ENCODE peak calls at places on chromosomes 1 and 21, in five cellular contexts. T is T47D, J is HepG2, Y is H1, R is SK-N-SH. Z is an unnamed sample.

GRCh38 chr1:109786531-109787021 is 22.9 kb upstream of the EPS8L3 start:
- DNase-seq in T (no peak), R (no peak), J (no peak), Y (no peak), Z (no peak)

GRCh38 chr1:180188103-180188506 is 33.4 kb downstream of the QSOX1 start:
- DNase-seq in T (peak), Y (peak), J (peak), R (peak), Z (no peak)

GRCh38 chr1:15866696-15867687 is 19.5 kb downstream of the SPEN start:
- DNase-seq in R (no peak), Y (no peak), J (no peak), T (no peak), Z (no peak)

GRCh38 chr1:240055978-240056772 is 35.5 kb upstream of the FMN2 start:
- DNase-seq in Y (no peak), R (no peak), T (no peak), J (no peak), Z (no peak)

GRCh38 chr1:156103521-156103947 is 11.0 kb upstream of the LMNA start:
- DNase-seq in J (no peak), T (no peak), Y (no peak), R (peak), Z (no peak)

GRCh38 chr1:100847481-100847880 is 47.2 kb downstream of the EXTL2 start:
- DNase-seq in J (no peak), T (no peak), Y (no peak), R (no peak), Z (no peak)

GRCh38 chr1:224730950-224731349 is 114.8 kb downstream of the CNIH3 start:
- DNase-seq in R (no peak), T (no peak), J (no peak), Y (no peak), Z (no peak)

GRCh38 chr1:102853701-102854187 is 254.6 kb downstream of the COL11A1 start:
- DNase-seq in J (no peak), R (no peak), Y (no peak), T (no peak), Z (no peak)

GRCh38 chr1:208520700-208521099 is 276.5 kb upstream of the PLXNA2 start:
- DNase-seq in J (no peak), Y (no peak), R (no peak), T (no peak), Z (no peak)

GRCh38 chr21:15141236-15141970 is 76.6 kb upstream of the NRIP1 start:
- DNase-seq in Y (no peak), J (no peak), R (no peak), T (no peak), Z (no peak)

GRCh38 chr1:155085504-155086181 is 7.0 kb downstream of the EFNA3 start:
- DNase-seq in R (peak), T (peak), J (no peak), Y (peak), Z (no peak)

GRCh38 chr1:36248250-36248894 is 24.1 kb downstream of the THRAP3 start:
- DNase-seq in R (no peak), Y (no peak), J (peak), T (no peak), Z (no peak)
- TF ChIP-seq JUND in R (no peak), Y (no peak), J (peak), T (no peak), Z (no peak)

GRCh38 chr1:2174348-2175054 is 20.1 kb downstream of the FAAP20 start:
- DNase-seq in R (peak), T (peak), Y (peak), J (peak), Z (no peak)
- TF ChIP-seq JUND in R (no peak), T (no peak), Y (no peak), J (no peak), Z (no peak)

DNA sequence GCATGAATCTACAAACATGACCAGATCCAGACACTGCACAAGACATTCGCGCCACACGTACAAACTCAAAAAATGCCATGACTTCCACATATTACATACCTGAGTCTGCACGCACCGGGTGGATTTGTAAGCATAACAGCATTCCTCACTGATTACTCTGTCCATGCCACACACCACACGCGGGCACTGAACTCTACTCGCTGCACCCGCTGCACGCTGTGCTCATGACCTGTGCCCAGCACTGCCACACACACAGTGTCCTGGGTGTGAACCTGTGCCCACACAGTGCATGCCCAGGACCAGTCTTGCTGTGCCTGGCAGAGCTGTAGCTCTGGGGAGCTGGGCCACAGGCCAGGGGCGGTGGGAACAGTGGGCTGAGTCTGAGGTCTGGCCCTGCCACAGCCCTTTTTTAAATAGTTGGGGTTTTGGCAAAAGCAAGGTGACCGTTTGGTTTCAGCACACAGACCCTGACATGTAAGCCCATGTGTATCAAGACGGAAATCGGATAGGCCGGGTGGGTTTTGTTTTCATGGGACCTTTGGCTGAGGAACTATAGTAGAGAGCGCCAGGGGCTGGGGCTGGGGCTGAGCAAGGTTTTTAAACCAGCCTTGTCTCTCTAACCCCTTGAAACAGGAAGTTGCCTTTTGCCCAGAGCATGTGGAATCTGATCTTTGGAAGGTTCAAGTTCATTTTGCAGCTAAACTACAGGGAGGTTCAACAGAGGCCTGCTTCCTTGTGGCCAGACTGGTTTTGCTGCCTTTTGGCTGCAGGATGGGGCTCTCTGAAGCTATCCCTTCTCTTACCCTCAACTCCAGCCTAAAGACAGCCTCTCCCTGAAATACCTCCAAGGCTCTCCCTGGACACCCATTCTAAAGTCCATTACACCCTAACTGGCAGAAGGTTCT is 12.3 kb upstream of the GOLT1A start:
- DNase-seq in J (peak), T (peak), Y (no peak), R (no peak), Z (no peak)
- TF ChIP-seq JUND in J (no peak), T (no peak), Y (no peak), R (no peak), Z (no peak)

GRCh38 chr1:206682111-206682510 is 2.6 kb upstream of the MAPKAPK2 start:
- DNase-seq in J (peak), Y (no peak), R (no peak), T (no peak), Z (no peak)
- TF ChIP-seq JUND in J (no peak), Y (no peak), R (no peak), T (no peak), Z (no peak)

DNA sequence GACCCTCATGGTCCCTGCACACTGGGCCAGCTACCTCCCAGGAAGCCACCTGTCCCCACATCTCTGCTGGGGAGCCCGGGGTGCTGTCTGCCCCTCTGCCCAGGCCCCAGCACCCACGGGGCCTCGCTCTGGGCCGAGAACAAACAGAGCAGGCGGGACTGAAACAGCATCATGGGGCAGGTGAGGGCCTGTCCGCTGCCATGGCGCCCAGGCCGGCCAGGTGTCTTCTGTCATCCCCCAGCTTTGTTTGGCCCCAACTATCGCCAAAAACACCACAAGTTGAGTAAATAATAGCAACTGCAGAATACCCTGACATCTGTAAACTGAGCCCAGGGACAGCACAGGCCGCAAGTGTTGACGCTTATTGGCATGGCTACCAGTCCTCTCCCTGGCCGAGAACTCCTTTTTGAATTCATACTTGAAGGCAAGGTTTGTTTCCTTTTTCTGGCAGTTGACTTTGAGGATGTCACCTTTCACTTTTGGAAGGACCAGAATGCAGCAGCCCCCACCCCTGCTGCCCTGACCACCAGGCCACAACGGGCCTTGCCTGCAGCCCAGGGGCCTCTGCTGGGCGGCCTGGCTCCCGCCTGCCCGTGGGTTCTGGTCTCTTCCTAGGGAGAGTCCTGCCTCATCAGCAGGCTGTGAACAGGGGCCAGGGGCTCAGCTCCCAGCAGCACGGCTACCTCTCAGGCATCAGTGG is 152.7 kb downstream of the CASZ1 start:
- DNase-seq in Y (no peak), T (no peak), J (no peak), R (no peak), Z (no peak)
- TF ChIP-seq JUND in Y (no peak), T (no peak), J (no peak), R (no peak), Z (no peak)

GRCh38 chr1:56185493-56185892 is 393.9 kb downstream of the PLPP3 start:
- DNase-seq in R (peak), T (no peak), Y (no peak), J (no peak), Z (no peak)
- TF ChIP-seq JUND in R (no peak), T (no peak), Y (no peak), J (no peak), Z (no peak)

GRCh38 chr1:167717351-167717750 is 4.4 kb upstream of the MPZL1 start:
- DNase-seq in R (no peak), T (no peak), Y (no peak), J (no peak), Z (no peak)

GRCh38 chr1:167722152-167722869 is 529 bp downstream of the MPZL1 start:
- DNase-seq in Y (no peak), T (peak), J (peak), R (peak), Z (no peak)

GRCh38 chr1:167720965-167721616 is 691 bp upstream of the MPZL1 start:
- DNase-seq in R (peak), Y (no peak), T (peak), J (peak), Z (no peak)

GRCh38 chr1:167721617-167722151 is at the start of gene MPZL1:
- DNase-seq in J (peak), T (peak), R (peak), Y (peak), Z (peak)

DNA sequence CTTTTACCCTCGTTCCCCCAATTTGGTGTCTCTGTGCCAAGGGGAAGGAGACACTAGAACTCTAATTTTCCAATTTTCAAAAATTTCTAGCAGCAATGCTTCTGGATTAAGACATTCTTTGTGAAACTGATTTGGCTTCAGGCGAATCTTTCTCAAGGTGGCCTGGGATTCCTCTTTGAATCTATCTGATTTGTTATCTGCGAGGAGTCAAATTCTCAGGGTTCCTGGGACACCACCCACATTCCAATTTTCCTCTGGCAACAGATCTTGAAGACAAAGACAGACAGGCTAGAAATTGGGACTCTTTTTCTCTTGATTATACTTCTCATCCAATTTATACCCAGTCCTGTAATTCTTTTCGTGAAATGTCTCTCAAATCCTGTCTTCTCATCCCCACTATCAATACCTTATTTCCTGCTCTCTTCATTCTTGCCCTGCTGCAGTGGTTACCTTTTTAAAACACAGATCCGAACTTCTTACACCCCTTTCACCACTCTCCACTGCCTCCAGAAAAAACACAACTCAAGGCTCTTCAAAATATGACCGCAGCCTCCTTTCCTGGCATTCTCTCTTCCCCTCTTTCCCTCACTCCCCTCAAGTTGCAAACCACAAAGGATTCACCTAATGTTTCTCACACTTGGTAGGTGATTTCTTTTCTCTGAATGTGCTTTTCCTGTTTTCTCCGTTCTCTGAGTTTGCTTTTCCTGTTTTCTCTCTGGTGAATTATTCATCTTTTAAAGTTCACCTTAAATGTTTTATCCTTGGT is 2.7 kb upstream of the MPZL1 start:
- DNase-seq in J (no peak), R (no peak), Y (no peak), T (no peak), Z (no peak)
- TF ChIP-seq JUND in J (no peak), R (no peak), Y (no peak), T (no peak), Z (no peak)

DNA sequence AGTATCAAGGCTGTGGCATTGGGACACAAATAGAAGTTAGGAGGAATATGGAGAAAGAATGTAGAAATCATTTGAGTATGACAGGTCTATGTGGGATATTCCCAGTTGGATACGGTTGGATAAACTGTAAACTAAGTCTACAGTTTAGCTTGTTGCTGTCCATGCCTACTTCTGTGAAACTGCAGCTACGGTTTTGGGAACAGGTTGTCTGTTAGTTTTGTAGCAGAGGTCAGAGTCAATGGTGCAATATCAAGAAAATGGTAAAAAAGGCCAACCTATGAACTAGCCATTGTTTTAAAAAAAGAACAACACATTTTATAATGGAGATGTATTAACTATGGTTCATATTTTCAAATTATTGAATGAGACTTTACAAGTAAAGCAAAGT is 23.8 kb downstream of the BACH1 start:
- DNase-seq in T (no peak), Y (no peak), R (no peak), J (no peak), Z (no peak)
- TF ChIP-seq JUND in T (no peak), Y (no peak), R (no peak), J (no peak), Z (no peak)